ENCODE peak calls at places on chromosomes 3 and 15, in seven cellular contexts. N is renal cortical epithelial cell; J is endothelial cell; R is CD4-positive, alpha-beta T cell; O is small intestine; I is IMR-90; T is cardiac muscle cell. V is an unnamed sample.

GRCh38 chr3:131917006-131917405 is 117.8 kb downstream of the CPNE4 start:
- DNase-seq in J (no peak), T (no peak), O (no peak), N (no peak), R (no peak), I (no peak), V (no peak)

GRCh38 chr15:39640665-39641064 is 59.8 kb downstream of the THBS1 start:
- DNase-seq in O (no peak), J (no peak), N (no peak), I (no peak), T (no peak), R (no peak), V (no peak)

GRCh38 chr3:128151758-128152274 is 1.5 kb upstream of the EEFSEC start:
- DNase-seq in T (no peak), O (peak; percentile 62), J (no peak), I (no peak), R (no peak), N (peak; percentile 9), V (no peak)

GRCh38 chr15:78070049-78070698 is 7.3 kb downstream of the TBC1D2B start:
- DNase-seq in I (no peak), T (no peak), R (peak; percentile 35), J (no peak), O (no peak), N (no peak), V (peak; percentile 46)

GRCh38 chr3:156483426-156483825 is 71.5 kb downstream of the SSR3 start:
- DNase-seq in T (peak; percentile 72), J (no peak), O (peak; percentile 62), N (peak; percentile 87), I (peak; percentile 86), R (no peak), V (no peak)

GRCh38 chr3:72448375-72448823 is 399.8 kb downstream of the SHQ1 start:
- DNase-seq in J (no peak), O (no peak), I (no peak), N (no peak), T (no peak), R (no peak), V (no peak)

GRCh38 chr15:58469432-58470353 is 37.9 kb downstream of the LIPC start:
- DNase-seq in O (peak; percentile 54), I (peak; percentile 97), J (no peak), N (peak; percentile 96), T (peak; percentile 98), R (no peak), V (no peak)

GRCh38 chr3:157360044-157360443 is 76.6 kb upstream of the PTX3 start:
- DNase-seq in J (no peak), N (peak; percentile 84), T (peak; percentile 89), O (no peak), R (no peak), I (peak; percentile 93), V (no peak)

GRCh38 chr3:57079221-57079831 is 18.9 kb downstream of the SPATA12 start:
- DNase-seq in J (peak; percentile 66), I (no peak), N (no peak), T (peak; percentile 45), O (peak; percentile 9), R (no peak), V (no peak)

GRCh38 chr3:182651461-182651860 is 141.8 kb upstream of the ATP11B start:
- DNase-seq in O (peak; percentile 72), I (no peak), J (no peak), R (no peak), T (no peak), N (no peak), V (no peak)

GRCh38 chr15:60656491-60657284 is 177.7 kb upstream of the ICE2 start:
- DNase-seq in T (peak; percentile 86), N (peak; percentile 82), J (no peak), R (no peak), O (no peak), I (no peak), V (no peak)

GRCh38 chr15:70090436-70091291 is 7.1 kb downstream of the TLE3 start:
- DNase-seq in J (no peak), O (peak; percentile 97), T (no peak), R (no peak), N (no peak), I (no peak), V (no peak)

GRCh38 chr3:22474706-22475470 is 723.9 kb upstream of the ZNF385D start:
- DNase-seq in N (peak; percentile 68), T (peak; percentile 58), O (no peak), J (no peak), I (no peak), R (no peak), V (no peak)

GRCh38 chr15:65426216-65426853 is 3.6 kb upstream of the IGDCC4 start:
- DNase-seq in J (no peak), I (no peak), R (no peak), N (no peak), T (no peak), O (no peak), V (no peak)

GRCh38 chr3:169787120-169787519 is 13.9 kb downstream of the MYNN start:
- DNase-seq in N (no peak), O (no peak), I (no peak), T (no peak), J (no peak), R (no peak), V (no peak)

V was measured in CD8-positive, alpha-beta T cell.